ENCODE peak calls at places on chromosome 11, in nine cellular contexts. One of them, this sample, is unnamed.
A peak's percentile ranks its signal among the peaks of the same experiment; 100 is the strongest.

GRCh38 chr11:104682241-104682640 is 216.0 kb downstream of the CASP12 start:
- DNase-seq in Caco-2: no peak
- DNase-seq in endothelial cell of umbilical vein: no peak
- DNase-seq in CD8-positive, alpha-beta memory T cell: no peak
- DNase-seq in lower leg skin: no peak
- DNase-seq in esophagus squamous epithelium: no peak
- DNase-seq in kidney epithelial cell: no peak
- DNase-seq in fibroblast of pulmonary artery: no peak
- DNase-seq in fibroblast of lung: no peak
- DNase-seq in this sample: no peak

GRCh38 chr11:73968356-73968966 is 14.2 kb downstream of the UCP2 start:
- DNase-seq in lower leg skin: no peak
- DNase-seq in esophagus squamous epithelium: no peak
- DNase-seq in fibroblast of pulmonary artery: no peak
- DNase-seq in endothelial cell of umbilical vein: no peak
- DNase-seq in Caco-2: no peak
- DNase-seq in fibroblast of lung: no peak
- DNase-seq in CD8-positive, alpha-beta memory T cell: no peak
- DNase-seq in kidney epithelial cell: no peak
- DNase-seq in this sample: no peak

GRCh38 chr11:115961168-115962003 is 457.2 kb upstream of the CADM1 start:
- DNase-seq in fibroblast of lung: peak; percentile 27
- DNase-seq in CD8-positive, alpha-beta memory T cell: no peak
- DNase-seq in kidney epithelial cell: no peak
- DNase-seq in Caco-2: no peak
- DNase-seq in endothelial cell of umbilical vein: no peak
- DNase-seq in fibroblast of pulmonary artery: peak; percentile 19
- DNase-seq in esophagus squamous epithelium: no peak
- DNase-seq in lower leg skin: no peak
- DNase-seq in this sample: no peak

GRCh38 chr11:6251120-6251733 is 8.4 kb upstream of the CCKBR start:
- DNase-seq in esophagus squamous epithelium: no peak
- DNase-seq in endothelial cell of umbilical vein: peak; percentile 47
- DNase-seq in kidney epithelial cell: no peak
- DNase-seq in fibroblast of lung: peak; percentile 51
- DNase-seq in fibroblast of pulmonary artery: peak; percentile 73
- DNase-seq in lower leg skin: no peak
- DNase-seq in CD8-positive, alpha-beta memory T cell: no peak
- DNase-seq in Caco-2: peak; percentile 81
- DNase-seq in this sample: peak; percentile 69

GRCh38 chr11:89495951-89496350 is 4.8 kb upstream of the NOX4 start:
- DNase-seq in Caco-2: no peak
- DNase-seq in CD8-positive, alpha-beta memory T cell: no peak
- DNase-seq in lower leg skin: peak; percentile 32
- DNase-seq in kidney epithelial cell: peak; percentile 91
- DNase-seq in esophagus squamous epithelium: no peak
- DNase-seq in endothelial cell of umbilical vein: peak; percentile 68
- DNase-seq in fibroblast of pulmonary artery: peak; percentile 88
- DNase-seq in fibroblast of lung: peak; percentile 99
- DNase-seq in this sample: peak; percentile 95

GRCh38 chr11:73944901-73945300 is 5.9 kb upstream of the DNAJB13 start:
- DNase-seq in endothelial cell of umbilical vein: no peak
- DNase-seq in fibroblast of lung: no peak
- DNase-seq in kidney epithelial cell: no peak
- DNase-seq in lower leg skin: no peak
- DNase-seq in fibroblast of pulmonary artery: no peak
- DNase-seq in esophagus squamous epithelium: no peak
- DNase-seq in Caco-2: peak; percentile 20
- DNase-seq in CD8-positive, alpha-beta memory T cell: no peak
- DNase-seq in this sample: no peak

GRCh38 chr11:117456027-117456720 is 128.5 kb downstream of the CEP164 start:
- DNase-seq in fibroblast of pulmonary artery: no peak
- DNase-seq in fibroblast of lung: no peak
- DNase-seq in Caco-2: no peak
- DNase-seq in kidney epithelial cell: no peak
- DNase-seq in lower leg skin: no peak
- DNase-seq in endothelial cell of umbilical vein: no peak
- DNase-seq in esophagus squamous epithelium: no peak
- DNase-seq in CD8-positive, alpha-beta memory T cell: no peak
- DNase-seq in this sample: no peak

GRCh38 chr11:104443387-104443786 is 279.4 kb upstream of the PDGFD start:
- DNase-seq in fibroblast of pulmonary artery: peak; percentile 37
- DNase-seq in Caco-2: no peak
- DNase-seq in CD8-positive, alpha-beta memory T cell: no peak
- DNase-seq in esophagus squamous epithelium: no peak
- DNase-seq in lower leg skin: no peak
- DNase-seq in kidney epithelial cell: no peak
- DNase-seq in fibroblast of lung: peak; percentile 9
- DNase-seq in endothelial cell of umbilical vein: peak; percentile 40
- DNase-seq in this sample: no peak

GRCh38 chr11:27423125-27423524 is 49.5 kb downstream of the LGR4 start:
- DNase-seq in CD8-positive, alpha-beta memory T cell: no peak
- DNase-seq in Caco-2: no peak
- DNase-seq in kidney epithelial cell: peak; percentile 47
- DNase-seq in endothelial cell of umbilical vein: no peak
- DNase-seq in lower leg skin: peak; percentile 50
- DNase-seq in fibroblast of lung: peak; percentile 63
- DNase-seq in esophagus squamous epithelium: no peak
- DNase-seq in fibroblast of pulmonary artery: peak; percentile 98
- DNase-seq in this sample: no peak

GRCh38 chr11:15858881-15859280 is 497.5 kb downstream of the SOX6 start:
- DNase-seq in Caco-2: no peak
- DNase-seq in esophagus squamous epithelium: no peak
- DNase-seq in CD8-positive, alpha-beta memory T cell: no peak
- DNase-seq in endothelial cell of umbilical vein: no peak
- DNase-seq in kidney epithelial cell: no peak
- DNase-seq in fibroblast of pulmonary artery: no peak
- DNase-seq in fibroblast of lung: no peak
- DNase-seq in lower leg skin: no peak
- DNase-seq in this sample: no peak

GRCh38 chr11:60955566-60955965 is 3.6 kb upstream of the SLC15A3 start:
- DNase-seq in kidney epithelial cell: no peak
- DNase-seq in Caco-2: no peak
- DNase-seq in lower leg skin: no peak
- DNase-seq in fibroblast of pulmonary artery: no peak
- DNase-seq in esophagus squamous epithelium: no peak
- DNase-seq in endothelial cell of umbilical vein: no peak
- DNase-seq in CD8-positive, alpha-beta memory T cell: no peak
- DNase-seq in fibroblast of lung: no peak
- DNase-seq in this sample: no peak

GRCh38 chr11:88089134-88089533 is 86.1 kb downstream of the RAB38 start:
- DNase-seq in Caco-2: no peak
- DNase-seq in fibroblast of lung: no peak
- DNase-seq in endothelial cell of umbilical vein: no peak
- DNase-seq in kidney epithelial cell: no peak
- DNase-seq in lower leg skin: no peak
- DNase-seq in CD8-positive, alpha-beta memory T cell: no peak
- DNase-seq in fibroblast of pulmonary artery: no peak
- DNase-seq in esophagus squamous epithelium: no peak
- DNase-seq in this sample: no peak

GRCh38 chr11:6431861-6432260 is 8.9 kb downstream of the HPX start:
- DNase-seq in lower leg skin: no peak
- DNase-seq in fibroblast of lung: peak; percentile 79
- DNase-seq in fibroblast of pulmonary artery: peak; percentile 50
- DNase-seq in kidney epithelial cell: peak; percentile 29
- DNase-seq in CD8-positive, alpha-beta memory T cell: no peak
- DNase-seq in Caco-2: no peak
- DNase-seq in esophagus squamous epithelium: no peak
- DNase-seq in endothelial cell of umbilical vein: no peak
- DNase-seq in this sample: peak; percentile 50

GRCh38 chr11:127640822-127641485 is 640.4 kb upstream of the KIRREL3 start:
- DNase-seq in Caco-2: no peak
- DNase-seq in endothelial cell of umbilical vein: peak; percentile 93
- DNase-seq in CD8-positive, alpha-beta memory T cell: no peak
- DNase-seq in lower leg skin: no peak
- DNase-seq in kidney epithelial cell: peak; percentile 48
- DNase-seq in fibroblast of pulmonary artery: peak; percentile 9
- DNase-seq in esophagus squamous epithelium: no peak
- DNase-seq in fibroblast of lung: peak; percentile 48
- DNase-seq in this sample: peak; percentile 31

GRCh38 chr11:126366064-126366822 is 10.8 kb downstream of the ST3GAL4 start:
- DNase-seq in endothelial cell of umbilical vein: no peak
- DNase-seq in fibroblast of lung: no peak
- DNase-seq in fibroblast of pulmonary artery: no peak
- DNase-seq in Caco-2: no peak
- DNase-seq in esophagus squamous epithelium: no peak
- DNase-seq in lower leg skin: no peak
- DNase-seq in CD8-positive, alpha-beta memory T cell: no peak
- DNase-seq in kidney epithelial cell: no peak
- DNase-seq in this sample: no peak

GRCh38 chr11:17894929-17895658 is 117.8 kb downstream of the SERGEF start:
- DNase-seq in endothelial cell of umbilical vein: no peak
- DNase-seq in Caco-2: no peak
- DNase-seq in fibroblast of pulmonary artery: peak; percentile 19
- DNase-seq in kidney epithelial cell: no peak
- DNase-seq in fibroblast of lung: no peak
- DNase-seq in CD8-positive, alpha-beta memory T cell: no peak
- DNase-seq in esophagus squamous epithelium: no peak
- DNase-seq in lower leg skin: no peak
- DNase-seq in this sample: no peak

GRCh38 chr11:84923489-84923888 is 703.7 kb downstream of the DLG2 start:
- DNase-seq in Caco-2: no peak
- DNase-seq in fibroblast of pulmonary artery: no peak
- DNase-seq in esophagus squamous epithelium: no peak
- DNase-seq in kidney epithelial cell: no peak
- DNase-seq in CD8-positive, alpha-beta memory T cell: no peak
- DNase-seq in endothelial cell of umbilical vein: no peak
- DNase-seq in fibroblast of lung: no peak
- DNase-seq in lower leg skin: no peak
- DNase-seq in this sample: no peak

DNA sequence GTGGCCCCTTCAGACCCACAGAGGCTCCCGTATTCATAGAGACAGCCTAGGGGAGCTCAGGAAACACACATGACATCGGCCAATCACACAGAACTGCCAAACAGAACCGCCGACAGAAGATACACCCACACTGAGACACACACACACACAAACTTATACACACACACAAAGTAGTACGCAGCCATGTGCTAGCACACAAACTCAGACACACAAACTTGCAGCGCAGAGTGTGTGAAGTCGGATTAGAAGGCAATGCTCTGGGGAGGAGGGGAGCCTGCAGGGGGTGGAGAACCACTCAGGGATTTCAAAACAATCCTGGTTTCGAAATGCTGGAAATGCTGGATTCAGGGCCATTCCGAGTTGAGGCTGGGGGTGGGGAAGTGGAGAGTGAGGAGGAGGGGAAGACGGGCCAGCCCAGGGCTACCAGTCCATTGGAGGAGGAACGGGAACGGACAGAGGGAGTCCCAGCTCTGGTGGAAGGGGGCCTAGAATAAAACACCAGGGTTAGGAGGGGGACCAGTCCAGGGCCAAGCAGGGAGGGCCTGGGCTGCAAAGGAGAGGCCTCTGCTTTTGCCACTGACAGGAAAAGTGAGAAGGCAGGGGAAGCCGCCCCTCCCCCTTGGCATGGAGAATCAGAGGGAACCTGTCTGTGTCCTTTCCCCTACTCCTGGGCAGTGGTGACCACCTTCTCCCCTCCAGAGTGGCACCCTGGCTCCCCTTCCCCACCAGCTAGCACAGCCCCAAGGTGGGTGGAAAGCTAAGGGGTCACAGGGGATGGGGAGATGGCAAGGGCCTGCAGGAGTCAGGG is 4.4 kb downstream of the BCL9L start:
- DNase-seq in fibroblast of lung: peak; percentile 72
- DNase-seq in esophagus squamous epithelium: no peak
- DNase-seq in lower leg skin: peak; percentile 82
- DNase-seq in endothelial cell of umbilical vein: peak; percentile 49
- DNase-seq in kidney epithelial cell: no peak
- DNase-seq in CD8-positive, alpha-beta memory T cell: no peak
- DNase-seq in Caco-2: peak; percentile 91
- DNase-seq in fibroblast of pulmonary artery: peak; percentile 96
- DNase-seq in this sample: peak; percentile 70
- H3K4me3 ChIP-seq in fibroblast of lung: peak overlapping the region; percentile 90
- H3K4me3 ChIP-seq in esophagus squamous epithelium: peak overlapping the region; percentile 92
- H3K4me3 ChIP-seq in lower leg skin: no peak overlapping the region
- H3K4me3 ChIP-seq in endothelial cell of umbilical vein: no peak overlapping the region
- H3K4me3 ChIP-seq in kidney epithelial cell: peak overlapping the region; percentile 91
- H3K4me3 ChIP-seq in CD8-positive, alpha-beta memory T cell: peak overlapping the region; percentile 94
- H3K4me3 ChIP-seq in Caco-2: peak overlapping the region; percentile 11
- H3K4me3 ChIP-seq in fibroblast of pulmonary artery: peak overlapping the region; percentile 98
- H3K4me3 ChIP-seq in this sample: peak overlapping the region; percentile 98

GRCh38 chr11:536841-537621 is at the start of gene LRRC56:
- DNase-seq in fibroblast of pulmonary artery: peak; percentile 77
- DNase-seq in CD8-positive, alpha-beta memory T cell: peak; percentile 90
- DNase-seq in endothelial cell of umbilical vein: peak; percentile 54
- DNase-seq in fibroblast of lung: peak; percentile 73
- DNase-seq in Caco-2: peak; percentile 92
- DNase-seq in kidney epithelial cell: peak; percentile 49
- DNase-seq in lower leg skin: peak; percentile 74
- DNase-seq in esophagus squamous epithelium: peak; percentile 74
- DNase-seq in this sample: peak; percentile 85
- H3K4me3 ChIP-seq in fibroblast of pulmonary artery: peak within 1 kb of the TSS; percentile 34
- H3K4me3 ChIP-seq in CD8-positive, alpha-beta memory T cell: peak within 1 kb of the TSS; percentile 50
- H3K4me3 ChIP-seq in endothelial cell of umbilical vein: no peak within 1 kb of the TSS
- H3K4me3 ChIP-seq in fibroblast of lung: peak within 1 kb of the TSS; percentile 24
- H3K4me3 ChIP-seq in Caco-2: peak within 1 kb of the TSS; percentile 66
- H3K4me3 ChIP-seq in kidney epithelial cell: peak within 1 kb of the TSS; percentile 60
- H3K4me3 ChIP-seq in lower leg skin: no peak within 1 kb of the TSS
- H3K4me3 ChIP-seq in esophagus squamous epithelium: peak within 1 kb of the TSS; percentile 95
- H3K4me3 ChIP-seq in this sample: peak within 1 kb of the TSS; percentile 27

DNA sequence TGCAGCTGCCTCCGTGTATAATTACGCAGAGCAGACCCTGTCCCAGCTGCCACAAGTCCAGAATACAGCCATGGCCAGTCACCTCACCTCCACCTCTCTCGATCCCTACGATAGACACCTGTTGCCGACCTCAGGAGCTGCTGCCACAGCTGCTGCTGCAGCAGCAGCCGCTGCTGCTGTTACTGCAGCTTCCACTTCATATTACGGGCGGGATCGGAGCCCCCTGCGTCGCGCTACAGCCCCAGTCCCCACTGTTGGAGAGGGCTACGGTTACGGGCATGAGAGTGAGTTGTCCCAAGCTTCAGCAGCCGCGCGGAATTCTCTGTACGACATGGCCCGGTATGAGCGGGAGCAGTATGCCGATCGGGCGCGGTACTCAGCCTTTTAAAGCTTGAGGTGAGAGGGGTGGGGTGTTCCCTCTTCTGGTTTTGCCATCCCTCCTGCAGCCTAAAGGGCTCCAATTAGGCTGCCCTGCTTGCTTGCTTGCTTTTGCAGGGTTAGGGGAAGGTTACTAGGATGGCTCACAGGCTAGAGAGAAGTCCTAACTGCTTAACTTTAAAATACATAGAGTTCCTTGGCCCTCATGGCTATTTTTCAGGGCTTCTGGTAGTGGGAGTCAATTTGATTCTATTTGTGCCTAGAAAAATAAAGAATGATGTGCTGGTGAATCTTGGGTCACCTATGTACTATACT is 5.4 kb downstream of the RBM4 start:
- DNase-seq in kidney epithelial cell: no peak
- DNase-seq in CD8-positive, alpha-beta memory T cell: no peak
- DNase-seq in lower leg skin: no peak
- DNase-seq in Caco-2: no peak
- DNase-seq in fibroblast of pulmonary artery: no peak
- DNase-seq in esophagus squamous epithelium: no peak
- DNase-seq in fibroblast of lung: no peak
- DNase-seq in endothelial cell of umbilical vein: no peak
- DNase-seq in this sample: no peak
- H3K4me3 ChIP-seq in kidney epithelial cell: peak overlapping the region; percentile 30
- H3K4me3 ChIP-seq in CD8-positive, alpha-beta memory T cell: peak overlapping the region; percentile 11
- H3K4me3 ChIP-seq in lower leg skin: no peak overlapping the region
- H3K4me3 ChIP-seq in Caco-2: no peak overlapping the region
- H3K4me3 ChIP-seq in fibroblast of pulmonary artery: no peak overlapping the region
- H3K4me3 ChIP-seq in esophagus squamous epithelium: peak overlapping the region; percentile 4
- H3K4me3 ChIP-seq in fibroblast of lung: no peak overlapping the region
- H3K4me3 ChIP-seq in endothelial cell of umbilical vein: no peak overlapping the region
- H3K4me3 ChIP-seq in this sample: no peak overlapping the region

GRCh38 chr11:43557553-43558031 is 122.9 kb upstream of the HSD17B12 start:
- DNase-seq in fibroblast of lung: no peak
- DNase-seq in esophagus squamous epithelium: no peak
- DNase-seq in kidney epithelial cell: no peak
- DNase-seq in endothelial cell of umbilical vein: no peak
- DNase-seq in Caco-2: no peak
- DNase-seq in lower leg skin: no peak
- DNase-seq in CD8-positive, alpha-beta memory T cell: no peak
- DNase-seq in fibroblast of pulmonary artery: peak; percentile 14
- DNase-seq in this sample: no peak
- H3K4me3 ChIP-seq in fibroblast of lung: no peak overlapping the region
- H3K4me3 ChIP-seq in esophagus squamous epithelium: no peak overlapping the region
- H3K4me3 ChIP-seq in kidney epithelial cell: no peak overlapping the region
- H3K4me3 ChIP-seq in endothelial cell of umbilical vein: no peak overlapping the region
- H3K4me3 ChIP-seq in Caco-2: peak overlapping the region; percentile 14
- H3K4me3 ChIP-seq in lower leg skin: no peak overlapping the region
- H3K4me3 ChIP-seq in CD8-positive, alpha-beta memory T cell: no peak overlapping the region
- H3K4me3 ChIP-seq in fibroblast of pulmonary artery: no peak overlapping the region
- H3K4me3 ChIP-seq in this sample: no peak overlapping the region